ENCODE peak calls at places on chromosomes 16 and 17, in five cellular contexts. M is mesenchymal stem cell, R is trophoblast cell, V is H9, Y is neuronal stem cell. Q is an unnamed sample.
A peak's percentile ranks its signal among the peaks of the same experiment; 100 is the strongest.

GRCh38 chr17:10270258-10270657 is 71.9 kb upstream of the GAS7 start:
- DNase-seq in M (no peak), R (no peak), V (no peak), Y (no peak), Q (no peak)

GRCh38 chr17:16463341-16464000 is 28.5 kb downstream of the LRRC75A start:
- DNase-seq in M (peak; percentile 26), R (no peak), V (peak; percentile 66), Y (no peak), Q (no peak)

GRCh38 chr16:22381392-22381791 is 7.0 kb upstream of the CDR2 start:
- DNase-seq in M (no peak), R (no peak), V (no peak), Y (no peak), Q (no peak)

GRCh38 chr17:8072727-8073461 is 14.6 kb downstream of the ALOX12B start:
- DNase-seq in M (peak; percentile 22), R (no peak), V (peak; percentile 61), Y (no peak), Q (peak; percentile 68)

GRCh38 chr16:47778106-47778803 is 317.1 kb downstream of the PHKB start:
- DNase-seq in M (no peak), R (no peak), V (no peak), Y (no peak), Q (no peak)

GRCh38 chr17:8776861-8777260 is 18.5 kb upstream of the SPDYE4 start:
- DNase-seq in M (no peak), R (no peak), V (no peak), Y (no peak), Q (no peak)

GRCh38 chr17:27666831-27667560 is 36.0 kb downstream of the LGALS9 start:
- DNase-seq in M (no peak), R (no peak), V (peak; percentile 17), Y (no peak), Q (no peak)

GRCh38 chr17:49523706-49524472 is 28.8 kb downstream of the NGFR start:
- DNase-seq in M (no peak), R (no peak), V (peak; percentile 29), Y (no peak), Q (peak; percentile 45)

GRCh38 chr16:641326-642188 is at the start of gene MCRIP2:
- DNase-seq in M (peak; percentile 69), R (peak; percentile 80), V (peak; percentile 90), Y (peak; percentile 79), Q (no peak)

GRCh38 chr16:23975293-23975692 is 139.5 kb downstream of the PRKCB start:
- DNase-seq in M (no peak), R (no peak), V (no peak), Y (no peak), Q (no peak)

GRCh38 chr17:27327871-27328270 is 34.0 kb downstream of the WSB1 start:
- DNase-seq in M (peak; percentile 74), R (no peak), V (no peak), Y (no peak), Q (no peak)

GRCh38 chr17:42252528-42253172 is 23.5 kb downstream of the STAT5B start:
- DNase-seq in M (peak; percentile 51), R (no peak), V (no peak), Y (no peak), Q (no peak)

GRCh38 chr16:3058173-3059030 is 7.0 kb upstream of the IL32 start:
- DNase-seq in M (peak; percentile 43), R (no peak), V (peak; percentile 85), Y (peak; percentile 23), Q (no peak)

GRCh38 chr16:9088848-9089247 is 2.6 kb upstream of the HAPSTR1 start:
- DNase-seq in M (no peak), R (no peak), V (no peak), Y (no peak), Q (no peak)
- H2BK12ac ChIP-seq in M (no peak overlapping the region), R (no peak overlapping the region), V (no peak overlapping the region), Y (no peak overlapping the region), Q (no peak overlapping the region)

GRCh38 chr17:40936976-40937375 is 470 bp downstream of the KRT23 start:
- DNase-seq in M (no peak), R (peak; percentile 15), V (peak; percentile 47), Y (no peak), Q (no peak)
- H2BK12ac ChIP-seq in M (no peak overlapping the region), R (no peak overlapping the region), V (no peak overlapping the region), Y (peak overlapping the region; percentile 92), Q (no peak overlapping the region)

GRCh38 chr16:78170360-78170928 is 71.0 kb downstream of the WWOX start:
- DNase-seq in M (peak; percentile 23), R (no peak), V (no peak), Y (no peak), Q (no peak)
- H2BK12ac ChIP-seq in M (no peak overlapping the region), R (no peak overlapping the region), V (no peak overlapping the region), Y (no peak overlapping the region), Q (no peak overlapping the region)

GRCh38 chr16:54585094-54585493 is 298.5 kb upstream of the IRX3 start:
- DNase-seq in M (no peak), R (no peak), V (no peak), Y (no peak), Q (no peak)
- H2BK12ac ChIP-seq in M (no peak overlapping the region), R (no peak overlapping the region), V (no peak overlapping the region), Y (no peak overlapping the region), Q (no peak overlapping the region)

GRCh38 chr16:86357303-86357702 is 153.0 kb upstream of the FOXF1 start:
- DNase-seq in M (no peak), R (no peak), V (no peak), Y (no peak), Q (no peak)

GRCh38 chr16:86355951-86356350 is 154.4 kb upstream of the FOXF1 start:
- DNase-seq in M (no peak), R (no peak), V (no peak), Y (no peak), Q (no peak)

GRCh38 chr16:86357950-86358349 is 152.4 kb upstream of the FOXF1 start:
- DNase-seq in M (no peak), R (no peak), V (no peak), Y (no peak), Q (no peak)

GRCh38 chr16:86355538-86355937 is 154.8 kb upstream of the FOXF1 start:
- DNase-seq in M (peak; percentile 82), R (no peak), V (no peak), Y (no peak), Q (no peak)

DNA sequence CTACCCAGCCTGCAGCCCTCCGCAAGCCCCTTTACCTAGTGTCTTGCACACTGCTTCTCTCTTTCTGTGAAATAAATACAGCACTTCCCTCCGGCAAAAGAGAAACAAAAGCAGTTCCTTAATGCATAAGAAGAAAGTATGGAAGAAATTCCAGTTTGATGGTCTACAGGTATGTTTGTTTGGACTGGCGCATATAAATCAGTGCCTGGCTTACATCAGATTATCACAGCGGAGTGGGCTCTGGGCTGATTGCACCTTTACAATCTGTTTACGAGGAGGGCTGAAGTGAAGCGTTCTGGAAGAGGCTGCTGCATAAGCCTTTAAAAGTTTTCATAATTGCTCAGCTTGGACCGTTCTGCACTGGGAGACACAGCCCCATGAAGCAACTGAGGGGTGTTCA is 153.5 kb upstream of the FOXF1 start:
- DNase-seq in M (no peak), R (no peak), V (no peak), Y (no peak), Q (no peak)
- H2BK12ac ChIP-seq in M (no peak overlapping the region), R (no peak overlapping the region), V (no peak overlapping the region), Y (no peak overlapping the region), Q (no peak overlapping the region)

DNA sequence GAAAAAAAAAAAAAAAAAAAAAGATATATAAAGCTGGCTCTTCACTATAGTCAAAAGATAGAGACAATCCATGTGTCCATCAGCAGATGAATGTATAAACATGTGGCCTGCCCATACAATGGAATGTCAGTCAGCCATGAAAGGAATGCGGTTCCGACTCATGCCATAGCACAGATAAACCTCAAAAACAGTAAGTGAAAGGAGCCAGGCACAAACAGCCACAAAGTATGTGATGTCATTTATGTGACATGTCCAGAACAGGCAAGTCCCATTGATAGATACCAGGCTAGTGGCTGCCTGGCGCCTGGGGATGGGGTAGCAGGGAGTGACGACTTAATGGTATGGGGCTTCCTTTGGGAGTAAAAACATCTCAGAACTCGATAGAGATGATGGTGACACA is 155.7 kb downstream of the CMIP start:
- DNase-seq in M (peak; percentile 91), R (peak; percentile 91), V (no peak), Y (peak; percentile 31), Q (no peak)
- H2BK12ac ChIP-seq in M (no peak overlapping the region), R (no peak overlapping the region), V (no peak overlapping the region), Y (no peak overlapping the region), Q (no peak overlapping the region)

DNA sequence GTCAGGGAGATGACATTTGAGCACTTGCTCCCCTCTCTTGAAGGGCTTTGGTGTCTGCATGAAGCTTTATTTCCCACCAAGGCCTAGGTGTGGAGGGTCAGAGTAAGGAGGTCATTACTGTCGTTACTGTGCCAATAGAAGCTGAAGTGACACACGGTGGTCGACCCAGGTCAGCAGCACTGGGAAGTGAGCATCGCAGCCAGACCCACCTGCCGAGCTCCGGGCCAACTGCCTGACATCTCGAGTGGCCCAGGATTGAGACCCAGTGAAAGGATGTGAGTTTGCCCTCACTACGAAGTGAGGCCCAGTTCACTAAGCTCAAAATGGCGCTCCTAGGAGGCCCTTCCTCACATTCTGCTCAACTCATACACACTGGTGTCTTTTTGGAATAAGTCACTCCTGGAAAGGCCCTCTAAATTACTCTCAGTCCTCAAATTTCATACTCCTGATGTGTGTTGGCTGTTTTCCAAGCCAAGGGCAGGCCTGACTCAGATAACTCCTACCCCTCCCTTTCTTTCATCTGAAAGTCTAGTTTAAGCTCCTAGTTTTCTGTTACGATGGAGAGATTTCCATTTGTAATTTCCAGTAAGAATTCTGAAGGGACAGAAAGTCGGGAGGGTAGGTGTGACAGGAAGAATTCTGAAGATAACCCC is 200.4 kb downstream of the LGALS9B start:
- DNase-seq in M (no peak), R (no peak), V (no peak), Y (no peak), Q (no peak)
- H2BK12ac ChIP-seq in M (no peak overlapping the region), R (no peak overlapping the region), V (no peak overlapping the region), Y (no peak overlapping the region), Q (no peak overlapping the region)

GRCh38 chr17:35313875-35314409 is 59.5 kb downstream of the SLFN11 start:
- DNase-seq in M (no peak), R (no peak), V (peak; percentile 42), Y (no peak), Q (no peak)

GRCh38 chr17:35315971-35316370 is 57.5 kb downstream of the SLFN11 start:
- DNase-seq in M (no peak), R (no peak), V (no peak), Y (no peak), Q (no peak)

GRCh38 chr17:35315283-35315682 is 58.1 kb downstream of the SLFN11 start:
- DNase-seq in M (no peak), R (no peak), V (no peak), Y (no peak), Q (peak; percentile 41)

GRCh38 chr17:35312790-35313711 is 60.4 kb downstream of the SLFN11 start:
- DNase-seq in M (peak; percentile 68), R (peak; percentile 35), V (peak; percentile 85), Y (peak; percentile 51), Q (peak; percentile 80)

DNA sequence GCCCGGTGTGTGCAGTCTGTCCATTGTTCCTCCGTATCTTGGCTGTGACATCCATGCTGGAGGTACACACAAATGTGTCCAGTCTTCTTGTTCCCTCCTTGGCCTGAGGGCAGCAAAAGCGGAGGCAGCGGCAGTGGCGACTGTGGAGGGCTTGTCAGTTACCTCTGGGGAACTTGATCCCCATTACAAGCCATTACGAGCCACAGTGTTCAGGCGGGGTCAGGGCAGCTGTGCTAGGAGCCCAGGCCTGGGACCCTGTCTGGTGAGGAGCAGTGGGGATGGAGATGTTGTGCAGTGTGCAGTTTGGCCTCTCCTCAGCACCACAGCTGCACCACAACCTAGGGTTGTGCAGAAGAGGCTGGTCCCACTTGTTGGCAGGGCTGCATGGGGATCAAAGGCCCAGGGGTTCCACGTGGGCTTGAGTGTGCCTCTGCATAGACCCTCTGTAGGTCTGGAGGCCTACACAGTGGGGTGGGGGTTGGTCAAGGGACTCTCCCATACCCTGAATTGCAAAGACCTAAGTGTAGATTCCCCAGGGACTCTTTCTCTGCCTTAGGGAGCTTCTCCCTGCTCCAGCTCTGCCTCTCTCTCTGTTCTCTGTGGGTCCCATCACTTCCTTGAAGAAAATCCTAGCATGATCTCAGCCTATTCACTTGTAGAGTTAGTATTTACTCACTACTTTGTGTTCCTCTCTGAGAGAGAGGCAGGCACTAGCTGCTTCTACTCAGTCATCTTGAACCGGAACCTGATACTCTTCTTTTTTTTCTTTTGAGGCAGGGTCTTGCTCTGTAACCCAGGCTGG is 58.8 kb downstream of the SLFN11 start:
- DNase-seq in M (no peak), R (no peak), V (peak; percentile 40), Y (no peak), Q (peak; percentile 53)
- H2BK12ac ChIP-seq in M (no peak overlapping the region), R (no peak overlapping the region), V (no peak overlapping the region), Y (no peak overlapping the region), Q (peak overlapping the region; percentile 39)

Q was measured in H1.